ENCODE peak calls at places on chromosomes 1 and 21, in ten cellular contexts. Z is neural crest cell, V is Calu3, T is neural progenitor cell, K is T-helper 2 cell, H is endodermal cell, R is GM23248, I is Kasumi-1, G is right cardiac atrium, S is breast epithelium. F is an unnamed sample.

GRCh38 chr1:212701910-212702309 is 2.3 kb upstream of the BATF3 start:
- DNase-seq in S (no peak), R (no peak), I (no peak), Z (no peak), V (peak), K (no peak), T (no peak), G (no peak), H (peak), F (no peak)

GRCh38 chr1:160400284-160400645 is at the start of gene VANGL2:
- DNase-seq in I (peak), Z (peak), T (peak), G (peak), K (no peak), R (peak), H (peak), V (peak), S (peak), F (peak)

GRCh38 chr1:209875510-209875909 is 47.7 kb downstream of the UTP25 start:
- DNase-seq in H (peak), S (no peak), R (peak), I (no peak), T (peak), G (no peak), V (peak), K (no peak), Z (no peak), F (peak)

GRCh38 chr1:24438423-24438901 is 22.9 kb downstream of the NIPAL3 start:
- DNase-seq in R (peak), K (no peak), Z (no peak), V (no peak), G (peak), S (no peak), I (no peak), H (peak), T (peak), F (peak)

GRCh38 chr1:207672525-207673130 is 27.7 kb downstream of the CR1L start:
- DNase-seq in T (peak), V (peak), I (peak), H (peak), Z (no peak), K (no peak), S (no peak), R (peak), G (no peak), F (peak)

GRCh38 chr1:101238041-101238515 is 1.3 kb downstream of the S1PR1 start:
- DNase-seq in G (peak), Z (no peak), H (peak), I (no peak), V (no peak), S (no peak), T (peak), K (no peak), R (peak), F (no peak)

GRCh38 chr1:207752456-207753132 is 740 bp downstream of the CD46 start:
- DNase-seq in V (peak), T (peak), I (peak), H (peak), K (no peak), Z (no peak), R (peak), S (no peak), G (peak), F (peak)

GRCh38 chr1:202329891-202330290 is 11.8 kb downstream of the UBE2T start:
- DNase-seq in G (no peak), V (no peak), T (no peak), I (peak), Z (no peak), S (no peak), R (no peak), K (no peak), H (no peak), F (no peak)

GRCh38 chr21:29091032-29091431 is 17.6 kb upstream of the CCT8 start:
- DNase-seq in T (no peak), Z (no peak), I (no peak), R (peak), S (no peak), V (no peak), H (no peak), K (no peak), G (no peak), F (peak)

GRCh38 chr1:110634455-110635281 is 28.5 kb upstream of the KCNA2 start:
- DNase-seq in S (peak), V (peak), K (no peak), Z (no peak), H (peak), I (no peak), R (peak), G (peak), T (no peak), F (peak)

GRCh38 chr1:43354471-43354870 is 4.3 kb upstream of the CDC20 start:
- DNase-seq in G (no peak), S (no peak), I (no peak), R (no peak), V (no peak), K (no peak), H (no peak), T (no peak), Z (no peak), F (no peak)

GRCh38 chr1:22889213-22889827 is 83.3 kb downstream of the LACTBL1 start:
- DNase-seq in T (peak), R (peak), V (peak), K (no peak), H (no peak), Z (no peak), I (peak), S (no peak), G (no peak), F (peak)

GRCh38 chr1:245698116-245698515 is 543.3 kb downstream of the KIF26B start:
- DNase-seq in K (no peak), S (no peak), Z (no peak), V (no peak), I (no peak), G (no peak), R (no peak), H (no peak), T (no peak), F (no peak)

GRCh38 chr1:58779059-58779754 is 4.6 kb downstream of the JUN start:
- DNase-seq in K (no peak), Z (no peak), V (no peak), R (no peak), I (no peak), S (no peak), T (no peak), H (no peak), G (no peak), F (no peak)

GRCh38 chr1:19209439-19209989 is 552 bp downstream of the UBR4 start:
- DNase-seq in V (no peak), R (peak), H (no peak), Z (no peak), I (no peak), K (peak), T (peak), G (no peak), S (no peak), F (peak)

GRCh38 chr1:58982259-58982998 is 198.6 kb upstream of the JUN start:
- DNase-seq in G (peak), H (peak), V (no peak), K (no peak), Z (no peak), S (no peak), T (peak), I (no peak), R (peak), F (no peak)

GRCh38 chr1:168287237-168287664 is 6.6 kb downstream of the TBX19 start:
- DNase-seq in S (no peak), K (no peak), V (no peak), G (no peak), R (peak), Z (no peak), I (peak), T (no peak), H (no peak), F (peak)

GRCh38 chr1:158706096-158706495 is 5.6 kb upstream of the OR6K2 start:
- DNase-seq in K (no peak), H (no peak), I (no peak), V (no peak), S (no peak), Z (no peak), G (no peak), R (no peak), T (no peak), F (no peak)

GRCh38 chr1:109775408-109775807 is 11.7 kb upstream of the EPS8L3 start:
- DNase-seq in I (no peak), H (no peak), G (no peak), V (no peak), Z (no peak), K (no peak), S (no peak), R (peak), T (no peak), F (peak)

GRCh38 chr1:165610866-165611265 is 20.2 kb upstream of the MGST3 start:
- DNase-seq in K (no peak), I (no peak), Z (no peak), V (no peak), H (no peak), G (no peak), S (no peak), T (no peak), R (no peak), F (no peak)

GRCh38 chr1:2377751-2378440 is 13.5 kb downstream of the MORN1 start:
- DNase-seq in T (no peak), K (no peak), Z (no peak), R (no peak), H (no peak), S (no peak), G (peak), V (no peak), I (no peak), F (no peak)

GRCh38 chr1:53700776-53701175 is 38.2 kb downstream of the GLIS1 start:
- DNase-seq in Z (no peak), R (no peak), T (no peak), S (no peak), I (no peak), H (no peak), K (no peak), V (no peak), G (no peak), F (no peak)

GRCh38 chr1:78101514-78101913 is 55.7 kb downstream of the GIPC2 start:
- DNase-seq in H (no peak), T (no peak), G (no peak), V (peak), I (no peak), Z (no peak), R (peak), S (no peak), K (no peak), F (peak)

GRCh38 chr1:7043729-7044470 is 258.6 kb downstream of the CAMTA1 start:
- DNase-seq in S (no peak), H (peak), V (no peak), G (no peak), I (no peak), K (no peak), T (peak), R (no peak), Z (no peak), F (no peak)

GRCh38 chr21:33904041-33904440 is 11.6 kb downstream of the ATP5PO start:
- DNase-seq in T (no peak), V (no peak), S (no peak), I (no peak), K (no peak), H (no peak), R (no peak), G (no peak), Z (no peak), F (no peak)

GRCh38 chr1:13892671-13893325 is 192.8 kb downstream of the PRDM2 start:
- DNase-seq in S (no peak), K (no peak), G (peak), R (peak), Z (peak), T (peak), H (peak), V (no peak), I (no peak), F (no peak)

GRCh38 chr1:113683384-113684152 is 75.7 kb downstream of the PHTF1 start:
- DNase-seq in G (no peak), T (no peak), R (peak), S (no peak), H (no peak), V (no peak), K (no peak), Z (no peak), I (no peak), F (no peak)

GRCh38 chr1:173062156-173062938 is 11.6 kb upstream of the TNFSF18 start:
- DNase-seq in V (peak), T (no peak), Z (no peak), R (peak), I (no peak), S (no peak), K (no peak), H (no peak), G (no peak), F (peak)

GRCh38 chr21:34606051-34606450 is 8.9 kb downstream of the RCAN1 start:
- DNase-seq in T (no peak), S (no peak), I (no peak), Z (no peak), H (peak), V (no peak), G (no peak), R (no peak), K (no peak), F (no peak)

GRCh38 chr1:18352640-18353245 is 128.0 kb upstream of the KLHDC7A start:
- DNase-seq in V (no peak), R (no peak), Z (no peak), G (no peak), S (no peak), I (no peak), H (no peak), K (no peak), T (no peak), F (no peak)

GRCh38 chr1:11331036-11331765 is 58.2 kb downstream of the UBIAD1 start:
- DNase-seq in S (no peak), V (no peak), T (no peak), G (no peak), I (no peak), Z (no peak), R (no peak), H (peak), K (no peak), F (no peak)

GRCh38 chr21:38820471-38821239 is 14.9 kb downstream of the ETS2 start:
- DNase-seq in K (no peak), S (no peak), H (no peak), I (no peak), R (no peak), T (no peak), V (no peak), G (no peak), Z (no peak), F (no peak)

GRCh38 chr1:55808263-55808662 is 593.1 kb upstream of the USP24 start:
- DNase-seq in K (no peak), R (no peak), Z (no peak), I (no peak), V (no peak), H (no peak), S (no peak), G (no peak), T (no peak), F (no peak)

F was measured in EH.